ENCODE peak calls at places on chromosomes 16 and 17, in eight cellular contexts. T is GM12878, Y is IMR-90, R is K562, U is H9, W is fibroblast of lung, H is body of pancreas, M is breast epithelium. C is an unnamed sample.
A peak's percentile ranks its signal among the peaks of the same experiment; 100 is the strongest.

GRCh38 chr17:7530294-7530900 is 18.5 kb upstream of the TNFSF12 start:
- DNase-seq in T (no peak), Y (no peak), R (no peak), U (no peak), W (no peak), H (no peak), M (no peak), C (no peak)

GRCh38 chr16:49473131-49473530 is 99.5 kb downstream of the C16orf78 start:
- DNase-seq in T (no peak), Y (no peak), R (no peak), U (peak; percentile 11), W (no peak), H (no peak), M (no peak), C (peak; percentile 19)

GRCh38 chr16:87045462-87046216 is 271.6 kb downstream of the C16orf95 start:
- DNase-seq in T (no peak), Y (no peak), R (no peak), U (no peak), W (no peak), H (no peak), M (no peak), C (no peak)

GRCh38 chr17:51085150-51085805 is 35.4 kb downstream of the SPAG9 start:
- DNase-seq in T (no peak), Y (peak; percentile 39), R (no peak), U (no peak), W (peak; percentile 41), H (no peak), M (no peak), C (no peak)

GRCh38 chr16:1691956-1692355 is 13.9 kb downstream of the JPT2 start:
- DNase-seq in T (no peak), Y (peak; percentile 77), R (no peak), U (no peak), W (peak; percentile 95), H (no peak), M (no peak), C (no peak)

GRCh38 chr16:54366943-54367342 is 80.4 kb upstream of the IRX3 start:
- DNase-seq in T (no peak), Y (no peak), R (no peak), U (no peak), W (no peak), H (no peak), M (no peak), C (no peak)

GRCh38 chr16:69567031-69567680 is 1.4 kb downstream of the NFAT5 start:
- DNase-seq in T (no peak), Y (peak; percentile 33), R (no peak), U (peak; percentile 39), W (peak; percentile 31), H (peak; percentile 16), M (no peak), C (no peak)

GRCh38 chr16:63690961-63691360 is 1430.9 kb downstream of the CDH11 start:
- DNase-seq in T (no peak), Y (no peak), R (no peak), U (no peak), W (no peak), H (no peak), M (no peak), C (no peak)

GRCh38 chr16:79176987-79177386 is 423.6 kb downstream of the MAF start:
- DNase-seq in T (no peak), Y (no peak), R (no peak), U (no peak), W (no peak), H (no peak), M (no peak), C (no peak)

GRCh38 chr16:80997139-80997798 is 9.4 kb downstream of the CMC2 start:
- DNase-seq in T (peak; percentile 66), Y (no peak), R (no peak), U (no peak), W (peak; percentile 53), H (no peak), M (no peak), C (no peak)

GRCh38 chr16:83561876-83562275 is 245.9 kb upstream of the HSBP1 start:
- DNase-seq in T (no peak), Y (peak; percentile 40), R (no peak), U (no peak), W (peak; percentile 30), H (no peak), M (no peak), C (no peak)

GRCh38 chr17:39638317-39638716 is 1.4 kb downstream of the STARD3 start:
- DNase-seq in T (no peak), Y (no peak), R (no peak), U (no peak), W (no peak), H (no peak), M (no peak), C (no peak)
- H3K27ac ChIP-seq in T (peak overlapping the region; percentile 90), Y (no peak overlapping the region), R (peak overlapping the region; percentile 31), U (no peak overlapping the region), W (no peak overlapping the region), H (no peak overlapping the region), M (no peak overlapping the region), C (no peak overlapping the region)

GRCh38 chr17:43891851-43892671 is 15.3 kb downstream of the MPP2 start:
- DNase-seq in T (no peak), Y (no peak), R (no peak), U (peak; percentile 69), W (peak; percentile 53), H (no peak), M (no peak), C (no peak)
- H3K4me1 ChIP-seq in T (no peaks in the 10 kb centered on the region), Y (no peaks in the 10 kb centered on the region), R (no peaks in the 10 kb centered on the region), U (peaks cover 13% of the 10 kb centered on the region), W (no peaks in the 10 kb centered on the region), H (no peaks in the 10 kb centered on the region), M (no peaks in the 10 kb centered on the region), C (no peaks in the 10 kb centered on the region)

GRCh38 chr17:33033176-33033575 is 41.5 kb downstream of the SPACA3 start:
- DNase-seq in T (no peak), Y (no peak), R (no peak), U (no peak), W (no peak), H (no peak), M (no peak), C (no peak)

GRCh38 chr17:33039874-33040273 is 48.2 kb downstream of the SPACA3 start:
- DNase-seq in T (no peak), Y (peak; percentile 78), R (no peak), U (no peak), W (peak; percentile 81), H (no peak), M (no peak), C (no peak)

GRCh38 chr17:33038740-33039139 is 47.1 kb downstream of the SPACA3 start:
- DNase-seq in T (no peak), Y (peak; percentile 15), R (peak; percentile 71), U (peak; percentile 90), W (peak; percentile 69), H (peak; percentile 15), M (no peak), C (no peak)
- TF ChIP-seq CTCF in T (peak; percentile 32), Y (peak; percentile 59), R (peak; percentile 73), U (peak; percentile 93), W (peak; percentile 62), H (peak; percentile 22), M (peak; percentile 24), C (peak; percentile 56)

GRCh38 chr16:27326251-27326650 is 12.5 kb downstream of the IL4R start:
- DNase-seq in T (no peak), Y (no peak), R (no peak), U (no peak), W (no peak), H (no peak), M (no peak), C (no peak)
- H3K27ac ChIP-seq in T (peak overlapping the region; percentile 52), Y (peak overlapping the region; percentile 91), R (no peak overlapping the region), U (peak overlapping the region; percentile 65), W (peak overlapping the region; percentile 91), H (peak overlapping the region; percentile 83), M (peak overlapping the region; percentile 98), C (peak overlapping the region; percentile 92)

DNA sequence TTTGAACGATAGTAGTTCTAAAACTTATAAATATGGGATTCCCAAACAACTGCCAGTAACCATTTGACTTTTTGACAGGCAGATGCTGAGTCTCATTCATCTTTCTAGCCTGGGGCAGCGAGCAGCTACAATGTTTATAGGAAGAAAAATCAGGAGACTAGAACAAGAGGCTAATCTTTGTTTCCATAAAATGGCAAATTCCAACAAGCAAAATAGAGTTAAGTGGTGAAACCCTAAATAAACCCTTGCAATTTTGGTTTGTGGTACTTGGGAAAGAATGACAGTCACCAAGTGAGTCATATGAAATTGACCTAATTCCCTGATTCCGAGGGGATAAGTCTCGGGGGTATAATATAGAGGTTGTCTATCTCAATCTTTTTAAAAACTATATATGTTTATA is 27.3 kb upstream of the HS3ST2 start:
- DNase-seq in T (no peak), Y (no peak), R (no peak), U (no peak), W (no peak), H (no peak), M (no peak), C (no peak)
- H3K4me1 ChIP-seq in T (no peaks in the 10 kb centered on the region), Y (no peaks in the 10 kb centered on the region), R (no peaks in the 10 kb centered on the region), U (no peaks in the 10 kb centered on the region), W (no peaks in the 10 kb centered on the region), H (no peaks in the 10 kb centered on the region), M (no peaks in the 10 kb centered on the region), C (no peaks in the 10 kb centered on the region)

GRCh38 chr17:81700353-81701287 is 2.5 kb upstream of the MRPL12 start:
- DNase-seq in T (no peak), Y (no peak), R (no peak), U (no peak), W (no peak), H (no peak), M (no peak), C (peak; percentile 65)

GRCh38 chr17:81703747-81704654 is 834 bp downstream of the MRPL12 start:
- DNase-seq in T (no peak), Y (no peak), R (peak; percentile 31), U (no peak), W (no peak), H (no peak), M (no peak), C (no peak)

GRCh38 chr17:81705518-81706231 is 2.5 kb downstream of the MRPL12 start:
- DNase-seq in T (no peak), Y (no peak), R (no peak), U (no peak), W (no peak), H (no peak), M (no peak), C (no peak)

GRCh38 chr17:81701288-81702071 is 1.7 kb upstream of the MRPL12 start:
- DNase-seq in T (no peak), Y (no peak), R (peak; percentile 35), U (no peak), W (no peak), H (no peak), M (no peak), C (no peak)

GRCh38 chr17:81702934-81703746 is at the start of gene MRPL12:
- DNase-seq in T (peak; percentile 69), Y (peak; percentile 89), R (peak; percentile 83), U (peak; percentile 95), W (peak; percentile 87), H (peak; percentile 93), M (peak; percentile 92), C (peak; percentile 97)
- TF ChIP-seq CTCF in T (no peak), Y (no peak), R (peak; percentile 14), U (no peak), W (no peak), H (peak; percentile 46), M (peak; percentile 56), C (peak; percentile 42)

C was measured in upper lobe of right lung.